ENCODE peak calls at places on chromosomes 4 and X, in nine cellular contexts. M is breast epithelium; O is mesothelial cell of epicardium; Q is WERI-Rb-1; E is AG09309; N is CD4-positive, alpha-beta T cell; B is GM10248; W is A549; L is WTC11. I is an unnamed sample.

GRCh38 chrX:119477812-119478232 is 9.6 kb downstream of the SLC25A5 start:
- DNase-seq in E (peak), Q (no peak), L (no peak), N (no peak), O (no peak), M (no peak), B (no peak), W (peak), I (no peak)

GRCh38 chrX:50903387-50904027 is 7.0 kb upstream of the BMP15 start:
- DNase-seq in M (no peak), O (no peak), Q (peak), W (peak), E (no peak), N (no peak), B (peak), L (peak), I (peak)

GRCh38 chrX:724256-724655 is 93.7 kb downstream of the SHOX start:
- DNase-seq in O (no peak), M (no peak), W (no peak), N (no peak), B (no peak), Q (no peak), E (no peak), L (no peak), I (no peak)

GRCh38 chrX:134513091-134513490 is 53.1 kb downstream of the HPRT1 start:
- DNase-seq in B (no peak), L (no peak), M (no peak), N (no peak), E (no peak), O (no peak), W (no peak), Q (no peak), I (no peak)

GRCh38 chr4:23360718-23361117 is 529.1 kb downstream of the PPARGC1A start:
- DNase-seq in N (no peak), W (no peak), M (no peak), O (no peak), L (no peak), E (no peak), Q (no peak), B (no peak), I (no peak)

GRCh38 chr4:110484767-110485166 is 8.8 kb downstream of the ENPEP start:
- DNase-seq in M (no peak), L (no peak), E (peak), Q (no peak), O (no peak), B (no peak), N (no peak), W (no peak), I (no peak)

GRCh38 chrX:122866527-122866926 is 317.6 kb upstream of the GRIA3 start:
- DNase-seq in E (peak), N (no peak), W (no peak), M (no peak), O (no peak), B (no peak), L (no peak), Q (no peak), I (no peak)

GRCh38 chr4:1200425-1201035 is 28.1 kb upstream of the SPON2 start:
- DNase-seq in B (no peak), Q (peak), W (no peak), N (no peak), O (peak), L (peak), E (no peak), M (peak), I (no peak)

GRCh38 chr4:100017627-100018310 is 67.7 kb upstream of the H2AZ1 start:
- DNase-seq in W (no peak), L (no peak), B (peak), Q (no peak), M (no peak), E (no peak), O (no peak), N (no peak), I (no peak)

GRCh38 chr4:183563874-183564273 is 59.0 kb downstream of the ING2 start:
- DNase-seq in Q (no peak), N (no peak), O (no peak), W (no peak), L (no peak), E (peak), B (no peak), M (peak), I (no peak)

GRCh38 chr4:118917582-118917981 is 28.9 kb downstream of the SYNPO2 start:
- DNase-seq in M (no peak), O (no peak), W (no peak), L (no peak), E (no peak), Q (no peak), N (no peak), B (no peak), I (no peak)

GRCh38 chr4:1194028-1194900 is 21.9 kb upstream of the SPON2 start:
- DNase-seq in N (no peak), O (peak), M (peak), W (no peak), B (no peak), Q (no peak), L (peak), E (no peak), I (no peak)

GRCh38 chrX:10350221-10350620 is 193.4 kb downstream of the CLCN4 start:
- DNase-seq in B (no peak), W (no peak), Q (no peak), E (no peak), O (no peak), M (no peak), L (no peak), N (no peak), I (no peak)

GRCh38 chr4:2484993-2485392 is 16.1 kb downstream of the RNF4 start:
- DNase-seq in B (peak), E (no peak), N (peak), L (no peak), Q (no peak), M (peak), O (no peak), W (no peak), I (no peak)

GRCh38 chrX:69142688-69143239 is 22.5 kb downstream of the PJA1 start:
- DNase-seq in W (no peak), B (no peak), N (no peak), L (no peak), Q (no peak), O (no peak), E (no peak), M (no peak), I (peak)

GRCh38 chr4:159946983-159947645 is 844.2 kb downstream of the RAPGEF2 start:
- DNase-seq in N (no peak), L (no peak), O (no peak), B (peak), W (peak), M (no peak), Q (no peak), E (peak), I (no peak)

GRCh38 chrX:48689143-48689920 is 5.7 kb downstream of the WAS start:
- DNase-seq in B (no peak), W (no peak), M (no peak), L (no peak), O (no peak), N (no peak), E (no peak), Q (peak), I (no peak)

GRCh38 chr4:13980317-13980716 is 352.8 kb upstream of the BOD1L1 start:
- DNase-seq in E (peak), M (no peak), O (no peak), W (no peak), B (no peak), N (no peak), L (no peak), Q (no peak), I (no peak)

GRCh38 chrX:8345473-8345872 is 119.2 kb upstream of the VCX3B start:
- DNase-seq in W (no peak), L (no peak), N (no peak), B (no peak), O (no peak), E (no peak), M (no peak), Q (no peak), I (no peak)

GRCh38 chrX:38868941-38869378 is 67.7 kb downstream of the MID1IP1 start:
- DNase-seq in E (no peak), B (no peak), N (no peak), W (no peak), L (no peak), Q (no peak), M (no peak), O (no peak), I (no peak)

GRCh38 chrX:49876750-49877149 is 2.5 kb upstream of the USP27X start:
- DNase-seq in O (no peak), W (peak), L (no peak), B (peak), Q (no peak), M (no peak), N (no peak), E (no peak), I (no peak)

GRCh38 chr4:6992728-6993655 is 50.2 kb upstream of the TADA2B start:
- DNase-seq in Q (no peak), L (no peak), B (no peak), N (no peak), E (no peak), W (no peak), O (no peak), M (peak), I (no peak)

GRCh38 chr4:154616287-154616686 is 3.8 kb upstream of the FGG start:
- DNase-seq in O (no peak), W (no peak), N (no peak), E (no peak), B (no peak), Q (no peak), L (no peak), M (no peak), I (no peak)

GRCh38 chr4:154618708-154619315 is 6.4 kb upstream of the FGG start:
- DNase-seq in O (peak), E (no peak), N (peak), L (peak), W (peak), Q (peak), B (peak), M (no peak), I (peak)

GRCh38 chr4:154620111-154620510 is 7.7 kb upstream of the FGG start:
- DNase-seq in B (no peak), L (no peak), M (no peak), N (no peak), E (no peak), W (no peak), O (no peak), Q (no peak), I (no peak)

GRCh38 chr4:154616731-154617130 is 4.3 kb upstream of the FGG start:
- DNase-seq in M (no peak), O (no peak), W (no peak), E (no peak), N (no peak), B (peak), L (no peak), Q (no peak), I (no peak)

GRCh38 chr4:154617820-154618317 is 5.4 kb upstream of the FGG start:
- DNase-seq in O (no peak), E (no peak), B (no peak), W (no peak), Q (no peak), N (no peak), L (no peak), M (no peak), I (no peak)
- TF ChIP-seq CTCF in O (no peak), E (no peak), B (no peak), W (no peak), Q (no peak), N (no peak), L (no peak), M (no peak), I (no peak)

DNA sequence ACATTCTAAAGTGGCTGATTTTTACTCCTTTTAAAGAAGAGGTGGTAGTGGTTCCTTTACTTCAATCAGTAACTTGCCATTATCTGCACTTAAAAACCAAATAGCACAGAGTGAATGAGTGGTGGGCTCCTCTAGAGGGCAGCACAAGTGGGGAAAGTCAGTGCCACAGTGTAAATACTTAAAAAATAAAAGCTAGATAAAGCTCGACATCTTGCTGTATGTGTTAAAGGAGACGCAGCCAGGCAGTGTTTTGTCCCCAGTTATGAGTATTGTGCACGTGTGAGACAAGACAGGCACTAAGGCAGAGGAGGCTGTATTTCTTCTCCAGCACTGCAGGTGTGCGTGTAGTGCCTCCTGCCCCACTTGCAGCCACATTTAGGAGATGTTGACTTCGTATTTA is 24.6 kb downstream of the NAP1L5 start:
- DNase-seq in M (no peak), L (peak), Q (peak), N (peak), B (peak), W (no peak), E (no peak), O (peak), I (peak)
- TF ChIP-seq CTCF in M (no peak), L (peak), Q (peak), N (peak), B (peak), W (peak), E (peak), O (no peak), I (peak)

DNA sequence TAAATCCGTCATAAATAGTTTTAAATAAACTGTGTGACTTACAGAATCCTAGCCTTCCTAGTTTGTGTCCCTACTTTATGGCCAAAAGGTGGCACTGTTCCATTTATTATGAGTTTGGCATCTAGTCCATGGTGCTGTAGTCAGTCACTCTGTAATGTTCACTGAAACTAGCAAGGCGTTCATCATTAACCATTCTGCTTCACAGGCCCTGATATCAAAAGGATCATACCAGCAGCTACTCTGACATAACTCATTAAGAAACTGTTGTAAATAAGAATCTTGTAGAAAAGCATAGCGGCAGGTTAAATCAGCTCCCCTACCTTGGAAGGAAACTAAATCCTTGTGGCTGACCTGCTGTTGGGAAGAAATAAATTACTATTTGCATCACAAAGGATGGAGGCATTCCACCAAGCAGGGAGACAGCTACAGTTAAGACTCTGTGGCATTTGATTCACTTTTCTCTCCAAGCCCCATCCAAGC is 919.6 kb upstream of the DIAPH2 start:
- DNase-seq in W (no peak), M (no peak), L (no peak), Q (peak), N (no peak), O (no peak), B (peak), E (no peak), I (no peak)
- TF ChIP-seq CTCF in W (peak), M (no peak), L (peak), Q (peak), N (no peak), O (peak), B (peak), E (peak), I (peak)

GRCh38 chr4:81919238-81919637 is 447.5 kb upstream of the RASGEF1B start:
- DNase-seq in E (no peak), W (peak), B (peak), O (no peak), Q (peak), N (no peak), L (peak), M (no peak), I (no peak)
- TF ChIP-seq CTCF in E (no peak), W (no peak), B (peak), O (no peak), Q (peak), N (no peak), L (peak), M (no peak), I (peak)